ENCODE peak calls at places on chromosomes 3 and 15, in five cellular contexts. H is right lobe of liver, D is sigmoid colon, V is transverse colon, S is prostate gland. W is an unnamed sample.

GRCh38 chr15:48963524-48964113 is at the start of gene SHC4:
- DNase-seq in H (peak), D (peak), V (peak), S (peak), W (peak)

GRCh38 chr3:38730281-38730680 is 80.8 kb upstream of the SCN5A start:
- DNase-seq in H (no peak), D (no peak), V (no peak), S (no peak), W (peak)

GRCh38 chr15:39079296-39079834 is 501.5 kb upstream of the THBS1 start:
- DNase-seq in H (no peak), D (no peak), V (peak), S (no peak), W (peak)

GRCh38 chr15:43168192-43169107 is 16.8 kb upstream of the CCNDBP1 start:
- DNase-seq in H (no peak), D (peak), V (no peak), S (no peak), W (no peak)

GRCh38 chr15:25776071-25776740 is 86.9 kb downstream of the ATP10A start:
- DNase-seq in H (no peak), D (no peak), V (no peak), S (no peak), W (no peak)

GRCh38 chr15:72173401-72173800 is 24.2 kb downstream of the GRAMD2A start:
- DNase-seq in H (no peak), D (no peak), V (no peak), S (no peak), W (no peak)

GRCh38 chr3:38000242-38000916 is 9.8 kb downstream of the VILL start:
- DNase-seq in H (peak), D (peak), V (no peak), S (no peak), W (no peak)

GRCh38 chr3:148023994-148024393 is 614.8 kb downstream of the ZIC1 start:
- DNase-seq in H (no peak), D (peak), V (no peak), S (no peak), W (peak)

GRCh38 chr3:117563063-117563462 is 853.5 kb downstream of the TUSC7 start:
- DNase-seq in H (no peak), D (no peak), V (no peak), S (no peak), W (no peak)

GRCh38 chr3:150635076-150635475 is 32.0 kb downstream of the SELENOT start:
- DNase-seq in H (no peak), D (no peak), V (no peak), S (no peak), W (peak)

GRCh38 chr3:150627557-150627956 is 24.4 kb downstream of the SELENOT start:
- DNase-seq in H (no peak), D (no peak), V (no peak), S (no peak), W (no peak)

GRCh38 chr3:150635526-150635925 is 32.4 kb downstream of the SELENOT start:
- DNase-seq in H (no peak), D (no peak), V (no peak), S (no peak), W (peak)

GRCh38 chr3:150636258-150636657 is 33.1 kb downstream of the SELENOT start:
- DNase-seq in H (no peak), D (no peak), V (no peak), S (no peak), W (no peak)

DNA sequence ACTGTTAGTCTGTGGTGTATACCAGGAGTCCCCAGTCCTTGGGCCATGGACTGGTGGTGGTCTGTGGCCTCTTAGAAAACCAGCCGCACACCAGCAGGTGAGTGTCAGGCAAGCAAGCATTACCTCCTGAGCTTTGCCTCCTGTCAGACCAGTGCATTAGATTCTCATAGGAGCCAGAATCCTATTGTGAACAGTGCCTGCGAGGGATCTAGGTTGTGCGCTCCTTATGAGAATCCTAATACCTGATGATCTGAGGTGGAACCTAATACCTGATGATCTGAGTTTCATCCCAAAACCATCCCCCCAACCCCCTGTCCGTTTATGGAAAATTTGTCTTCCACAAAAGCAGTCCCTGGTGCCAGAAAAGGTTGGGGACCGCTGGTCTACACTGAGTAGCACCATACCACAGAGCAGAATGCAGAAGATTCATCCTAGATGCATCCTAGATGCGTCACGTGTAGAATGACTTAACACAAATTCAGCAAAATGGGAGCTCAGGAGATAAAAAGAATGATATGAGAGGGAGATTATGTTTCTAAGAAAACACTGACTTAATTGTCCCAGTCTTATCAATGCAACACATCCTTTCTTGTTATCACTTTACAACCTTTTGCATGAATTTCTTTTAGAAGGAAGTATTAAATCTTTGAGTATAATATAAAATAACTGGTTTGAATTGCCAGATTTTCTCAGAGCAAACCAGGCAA is 28.5 kb downstream of the SELENOT start:
- DNase-seq in H (no peak), D (no peak), V (no peak), S (no peak), W (no peak)
- TF ChIP-seq POLR2A in H (no peak), D (no peak), V (no peak), S (no peak), W (no peak)

DNA sequence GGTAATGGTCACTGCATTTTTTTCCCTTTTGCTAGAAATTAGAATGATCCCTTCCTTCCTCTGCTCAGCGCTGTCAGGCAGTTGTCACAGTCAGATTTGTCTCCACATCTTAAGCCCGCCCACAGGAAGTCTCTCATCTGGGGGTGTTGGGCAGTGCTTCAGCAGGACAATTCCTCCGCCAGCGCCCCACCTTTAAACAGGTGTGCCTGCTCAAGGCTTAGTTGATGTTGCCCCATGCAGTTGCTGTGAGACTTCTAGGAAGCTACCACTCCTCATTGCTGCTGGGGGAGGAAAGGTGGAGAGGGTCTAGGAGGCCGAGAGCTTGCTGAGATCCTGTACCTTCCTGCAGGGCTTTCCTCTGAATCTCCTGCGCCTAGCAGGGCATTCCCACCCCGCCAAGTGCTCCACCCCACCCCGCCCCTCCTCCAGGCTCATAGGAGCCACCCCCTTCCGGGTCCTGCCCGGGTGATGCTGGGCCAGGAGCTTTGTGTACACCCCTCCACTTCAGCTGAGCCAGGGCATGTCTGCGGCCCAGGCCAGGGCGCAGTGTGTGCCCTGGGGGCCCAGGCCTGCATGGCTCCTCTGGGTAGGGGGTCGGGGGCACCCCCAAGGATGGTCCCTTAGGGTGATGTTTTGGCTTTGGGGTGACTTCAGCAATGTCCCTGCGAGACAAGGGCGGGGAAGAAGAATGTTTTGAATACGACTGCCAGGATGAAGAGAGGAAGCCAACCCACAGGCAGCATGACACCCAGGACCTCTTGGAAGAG is 68.7 kb downstream of the TRAK1 start:
- DNase-seq in H (no peak), D (peak), V (peak), S (peak), W (peak)
- H3K4me3 ChIP-seq in H (no peak), D (no peak), V (peak), S (peak), W (no peak)

GRCh38 chr3:188262913-188263683 is 109.1 kb downstream of the LPP start:
- DNase-seq in H (no peak), D (no peak), V (no peak), S (no peak), W (peak)
- TF ChIP-seq POLR2A in H (no peak), D (no peak), V (no peak), S (no peak), W (peak)

DNA sequence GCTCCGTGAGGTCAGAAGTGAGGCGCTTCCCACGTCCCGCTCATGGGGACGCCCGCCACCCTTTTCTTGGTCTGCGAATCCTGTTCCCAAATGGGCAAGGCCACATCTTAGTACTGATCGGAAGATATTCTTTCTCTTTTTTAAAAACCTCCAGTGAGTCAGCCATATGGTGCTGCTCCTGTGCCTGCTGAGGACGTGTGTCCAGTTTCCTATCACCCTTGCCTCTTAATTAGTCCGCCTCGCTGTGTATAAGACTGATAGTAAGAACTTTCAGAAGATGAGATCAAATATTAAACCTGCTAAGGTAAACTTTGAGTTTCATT is 577 bp downstream of the UBA5 start:
- DNase-seq in H (no peak), D (no peak), V (no peak), S (no peak), W (peak)
- H3K4me3 ChIP-seq in H (peak), D (peak), V (peak), S (peak), W (peak)